ENCODE peak calls at places on chromosomes 7 and 10, in five cellular contexts. One of them, this sample, is unnamed.

GRCh38 chr10:86545097-86545496 is 23.5 kb upstream of the WAPL start:
- DNase-seq in K562: no peak
- DNase-seq in SJSA1: peak; percentile 85
- DNase-seq in stomach: no peak
- DNase-seq in caudate nucleus: no peak
- DNase-seq in this sample: no peak

GRCh38 chr10:95260397-95260881 is 30.4 kb downstream of the PDLIM1 start:
- DNase-seq in K562: peak; percentile 42
- DNase-seq in SJSA1: peak; percentile 92
- DNase-seq in stomach: no peak
- DNase-seq in caudate nucleus: no peak
- DNase-seq in this sample: no peak

GRCh38 chr10:123061865-123062264 is 53.1 kb downstream of the ACADSB start:
- DNase-seq in K562: no peak
- DNase-seq in SJSA1: no peak
- DNase-seq in stomach: no peak
- DNase-seq in caudate nucleus: no peak
- DNase-seq in this sample: no peak

GRCh38 chr7:154902600-154903082 is 100.3 kb downstream of the PAXIP1 start:
- DNase-seq in K562: no peak
- DNase-seq in SJSA1: no peak
- DNase-seq in stomach: no peak
- DNase-seq in caudate nucleus: no peak
- DNase-seq in this sample: peak; percentile 16

GRCh38 chr10:59668081-59668480 is 41.6 kb downstream of the SLC16A9 start:
- DNase-seq in K562: no peak
- DNase-seq in SJSA1: no peak
- DNase-seq in stomach: no peak
- DNase-seq in caudate nucleus: no peak
- DNase-seq in this sample: no peak

GRCh38 chr10:121404611-121405010 is 193.6 kb downstream of the FGFR2 start:
- DNase-seq in K562: no peak
- DNase-seq in SJSA1: no peak
- DNase-seq in stomach: no peak
- DNase-seq in caudate nucleus: no peak
- DNase-seq in this sample: no peak

GRCh38 chr7:129958643-129959479 is 6.1 kb upstream of the UBE2H start:
- DNase-seq in K562: peak; percentile 99
- DNase-seq in SJSA1: peak; percentile 78
- DNase-seq in stomach: peak; percentile 67
- DNase-seq in caudate nucleus: no peak
- DNase-seq in this sample: no peak

GRCh38 chr10:14481752-14482151 is 151.0 kb upstream of the FRMD4A start:
- DNase-seq in K562: no peak
- DNase-seq in SJSA1: peak; percentile 73
- DNase-seq in stomach: no peak
- DNase-seq in caudate nucleus: peak; percentile 55
- DNase-seq in this sample: no peak

GRCh38 chr7:97377713-97378112 is 260.2 kb downstream of the SDHAF3 start:
- DNase-seq in K562: no peak
- DNase-seq in SJSA1: no peak
- DNase-seq in stomach: no peak
- DNase-seq in caudate nucleus: no peak
- DNase-seq in this sample: no peak

GRCh38 chr7:2634265-2635145 is 2.7 kb downstream of the TTYH3 start:
- DNase-seq in K562: no peak
- DNase-seq in SJSA1: no peak
- DNase-seq in stomach: no peak
- DNase-seq in caudate nucleus: no peak
- DNase-seq in this sample: no peak

GRCh38 chr10:11610855-11611247 is 599 bp downstream of the USP6NL start:
- DNase-seq in K562: peak; percentile 54
- DNase-seq in SJSA1: no peak
- DNase-seq in stomach: no peak
- DNase-seq in caudate nucleus: no peak
- DNase-seq in this sample: peak; percentile 59

GRCh38 chr7:45710271-45711160 is 136.3 kb downstream of the ADCY1 start:
- DNase-seq in K562: no peak
- DNase-seq in SJSA1: peak; percentile 31
- DNase-seq in stomach: no peak
- DNase-seq in caudate nucleus: no peak
- DNase-seq in this sample: no peak

GRCh38 chr7:37480642-37481041 is 32.0 kb upstream of the ELMO1 start:
- DNase-seq in K562: no peak
- DNase-seq in SJSA1: no peak
- DNase-seq in stomach: no peak
- DNase-seq in caudate nucleus: no peak
- DNase-seq in this sample: no peak

GRCh38 chr7:99642099-99642498 is 25.4 kb downstream of the ZSCAN25 start:
- DNase-seq in K562: no peak
- DNase-seq in SJSA1: no peak
- DNase-seq in stomach: no peak
- DNase-seq in caudate nucleus: no peak
- DNase-seq in this sample: no peak

GRCh38 chr7:136685506-136685905 is 182.9 kb upstream of the CHRM2 start:
- DNase-seq in K562: no peak
- DNase-seq in SJSA1: no peak
- DNase-seq in stomach: no peak
- DNase-seq in caudate nucleus: no peak
- DNase-seq in this sample: no peak

GRCh38 chr7:521221-522070 is 1.8 kb upstream of the PDGFA start:
- DNase-seq in K562: peak; percentile 71
- DNase-seq in SJSA1: no peak
- DNase-seq in stomach: peak; percentile 79
- DNase-seq in caudate nucleus: no peak
- DNase-seq in this sample: no peak

GRCh38 chr10:125962200-125962599 is 65.8 kb downstream of the FANK1 start:
- DNase-seq in K562: no peak
- DNase-seq in SJSA1: no peak
- DNase-seq in stomach: no peak
- DNase-seq in caudate nucleus: no peak
- DNase-seq in this sample: no peak

GRCh38 chr7:1986366-1987083 is 246.2 kb downstream of the MAD1L1 start:
- DNase-seq in K562: no peak
- DNase-seq in SJSA1: no peak
- DNase-seq in stomach: no peak
- DNase-seq in caudate nucleus: no peak
- DNase-seq in this sample: no peak

GRCh38 chr10:131195552-131196159 is 115.9 kb downstream of the TCERG1L start:
- DNase-seq in K562: no peak
- DNase-seq in SJSA1: no peak
- DNase-seq in stomach: peak; percentile 22
- DNase-seq in caudate nucleus: no peak
- DNase-seq in this sample: no peak

GRCh38 chr7:137684776-137685175 is 162.0 kb downstream of the DGKI start:
- DNase-seq in K562: no peak
- DNase-seq in SJSA1: no peak
- DNase-seq in stomach: no peak
- DNase-seq in caudate nucleus: no peak
- DNase-seq in this sample: no peak

GRCh38 chr10:13485623-13486022 is 43.2 kb downstream of the BEND7 start:
- DNase-seq in K562: no peak
- DNase-seq in SJSA1: no peak
- DNase-seq in stomach: no peak
- DNase-seq in caudate nucleus: no peak
- DNase-seq in this sample: no peak

GRCh38 chr10:63314020-63314419 is 151.8 kb downstream of the JMJD1C start:
- DNase-seq in K562: no peak
- DNase-seq in SJSA1: no peak
- DNase-seq in stomach: no peak
- DNase-seq in caudate nucleus: no peak
- DNase-seq in this sample: no peak

GRCh38 chr7:46486264-46487206 is 565.5 kb upstream of the IGFBP3 start:
- DNase-seq in K562: no peak
- DNase-seq in SJSA1: peak; percentile 47
- DNase-seq in stomach: no peak
- DNase-seq in caudate nucleus: no peak
- DNase-seq in this sample: no peak

GRCh38 chr10:115441907-115442520 is 348.8 kb downstream of the ATRNL1 start:
- DNase-seq in K562: no peak
- DNase-seq in SJSA1: no peak
- DNase-seq in stomach: no peak
- DNase-seq in caudate nucleus: no peak
- DNase-seq in this sample: no peak

GRCh38 chr7:44153948-44154335 is 12.8 kb upstream of the MYL7 start:
- DNase-seq in K562: no peak
- DNase-seq in SJSA1: no peak
- DNase-seq in stomach: no peak
- DNase-seq in caudate nucleus: no peak
- DNase-seq in this sample: no peak

GRCh38 chr7:134548877-134549276 is at the start of gene AKR1B15:
- DNase-seq in K562: no peak
- DNase-seq in SJSA1: no peak
- DNase-seq in stomach: no peak
- DNase-seq in caudate nucleus: no peak
- DNase-seq in this sample: no peak

GRCh38 chr7:43536773-43537172 is 46.1 kb upstream of the STK17A start:
- DNase-seq in K562: no peak
- DNase-seq in SJSA1: no peak
- DNase-seq in stomach: no peak
- DNase-seq in caudate nucleus: no peak
- DNase-seq in this sample: no peak

GRCh38 chr7:4631664-4632171 is 50.4 kb upstream of the FOXK1 start:
- DNase-seq in K562: peak; percentile 84
- DNase-seq in SJSA1: peak; percentile 83
- DNase-seq in stomach: peak; percentile 73
- DNase-seq in caudate nucleus: peak; percentile 71
- DNase-seq in this sample: peak; percentile 31

GRCh38 chr10:73553316-73553715 is 37.8 kb downstream of the USP54 start:
- DNase-seq in K562: no peak
- DNase-seq in SJSA1: no peak
- DNase-seq in stomach: no peak
- DNase-seq in caudate nucleus: peak; percentile 80
- DNase-seq in this sample: peak; percentile 55

GRCh38 chr10:93837783-93838677 is 55.7 kb upstream of the SLC35G1 start:
- DNase-seq in K562: no peak
- DNase-seq in SJSA1: no peak
- DNase-seq in stomach: no peak
- DNase-seq in caudate nucleus: no peak
- DNase-seq in this sample: no peak

GRCh38 chr10:79938728-79939380 is 10.1 kb downstream of the SFTPD start:
- DNase-seq in K562: peak; percentile 17
- DNase-seq in SJSA1: peak; percentile 22
- DNase-seq in stomach: no peak
- DNase-seq in caudate nucleus: peak; percentile 6
- DNase-seq in this sample: no peak
- H3K27ac ChIP-seq in K562: no peak overlapping the region
- H3K27ac ChIP-seq in SJSA1: no peak overlapping the region
- H3K27ac ChIP-seq in stomach: no peak overlapping the region
- H3K27ac ChIP-seq in caudate nucleus: no peak overlapping the region
- H3K27ac ChIP-seq in this sample: no peak overlapping the region

GRCh38 chr10:8009031-8009430 is 45.5 kb upstream of the GATA3 start:
- DNase-seq in K562: no peak
- DNase-seq in SJSA1: no peak
- DNase-seq in stomach: no peak
- DNase-seq in caudate nucleus: no peak
- DNase-seq in this sample: no peak

GRCh38 chr10:8004469-8005000 is 50.0 kb upstream of the GATA3 start:
- DNase-seq in K562: no peak
- DNase-seq in SJSA1: no peak
- DNase-seq in stomach: no peak
- DNase-seq in caudate nucleus: no peak
- DNase-seq in this sample: no peak

DNA sequence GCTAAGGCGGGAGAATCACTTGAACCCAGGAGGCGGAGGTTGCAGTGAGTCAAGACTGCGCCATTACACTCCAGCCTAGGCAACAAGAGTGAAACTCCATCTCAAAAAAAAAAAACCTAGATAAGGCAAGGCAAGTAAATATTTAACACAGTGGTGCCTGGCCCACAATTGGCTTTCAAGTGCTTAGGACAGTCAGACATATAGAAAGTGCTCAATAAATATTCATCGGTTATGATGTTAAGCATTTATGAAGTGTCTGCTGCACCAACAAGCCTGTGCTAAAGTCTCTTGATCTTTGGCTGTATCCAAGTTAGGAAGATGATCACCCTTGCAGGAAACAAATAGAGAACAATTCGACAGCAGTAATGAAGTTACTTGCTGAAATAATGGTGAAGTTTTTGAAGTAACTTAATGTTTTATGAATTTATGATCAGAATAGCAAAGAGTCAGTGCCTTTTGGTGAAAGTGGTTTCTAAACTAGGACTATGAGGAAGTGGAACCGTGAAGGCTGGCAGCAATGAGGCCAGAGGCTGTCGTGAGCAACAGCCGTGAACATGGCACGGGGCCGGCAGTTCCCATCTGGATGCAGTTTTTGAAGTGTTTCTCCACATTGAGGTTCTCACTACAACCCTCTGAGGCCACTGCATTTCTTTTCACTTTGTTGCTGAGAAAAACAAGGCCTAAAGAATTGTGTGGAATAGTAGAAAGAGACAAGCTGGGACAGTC is 48.1 kb upstream of the GATA3 start:
- DNase-seq in K562: no peak
- DNase-seq in SJSA1: no peak
- DNase-seq in stomach: no peak
- DNase-seq in caudate nucleus: no peak
- DNase-seq in this sample: no peak
- H3K27ac ChIP-seq in K562: no peak overlapping the region
- H3K27ac ChIP-seq in SJSA1: no peak overlapping the region
- H3K27ac ChIP-seq in stomach: no peak overlapping the region
- H3K27ac ChIP-seq in caudate nucleus: no peak overlapping the region
- H3K27ac ChIP-seq in this sample: no peak overlapping the region

GRCh38 chr10:124705021-124705740 is 39.0 kb downstream of the FAM53B start:
- DNase-seq in K562: no peak
- DNase-seq in SJSA1: no peak
- DNase-seq in stomach: no peak
- DNase-seq in caudate nucleus: no peak
- DNase-seq in this sample: no peak
- H3K27ac ChIP-seq in K562: no peak overlapping the region
- H3K27ac ChIP-seq in SJSA1: no peak overlapping the region
- H3K27ac ChIP-seq in stomach: peak overlapping the region; percentile 83
- H3K27ac ChIP-seq in caudate nucleus: peak overlapping the region; percentile 99
- H3K27ac ChIP-seq in this sample: peak overlapping the region; percentile 99

GRCh38 chr10:71921319-71922027 is 42.7 kb upstream of the CHST3 start:
- DNase-seq in K562: peak; percentile 47
- DNase-seq in SJSA1: no peak
- DNase-seq in stomach: no peak
- DNase-seq in caudate nucleus: peak; percentile 67
- DNase-seq in this sample: peak; percentile 16
- H3K27ac ChIP-seq in K562: peak overlapping the region; percentile 41
- H3K27ac ChIP-seq in SJSA1: peak overlapping the region; percentile 30
- H3K27ac ChIP-seq in stomach: no peak overlapping the region
- H3K27ac ChIP-seq in caudate nucleus: no peak overlapping the region
- H3K27ac ChIP-seq in this sample: peak overlapping the region; percentile 45

GRCh38 chr7:79301419-79301818 is 152.0 kb downstream of the MAGI2 start:
- DNase-seq in K562: no peak
- DNase-seq in SJSA1: no peak
- DNase-seq in stomach: no peak
- DNase-seq in caudate nucleus: no peak
- DNase-seq in this sample: no peak
- H3K27ac ChIP-seq in K562: no peak overlapping the region
- H3K27ac ChIP-seq in SJSA1: no peak overlapping the region
- H3K27ac ChIP-seq in stomach: no peak overlapping the region
- H3K27ac ChIP-seq in caudate nucleus: no peak overlapping the region
- H3K27ac ChIP-seq in this sample: no peak overlapping the region

GRCh38 chr10:110847351-110847750 is 24.4 kb upstream of the PDCD4 start:
- DNase-seq in K562: no peak
- DNase-seq in SJSA1: no peak
- DNase-seq in stomach: no peak
- DNase-seq in caudate nucleus: no peak
- DNase-seq in this sample: no peak
- H3K27ac ChIP-seq in K562: no peak overlapping the region
- H3K27ac ChIP-seq in SJSA1: no peak overlapping the region
- H3K27ac ChIP-seq in stomach: peak overlapping the region; percentile 91
- H3K27ac ChIP-seq in caudate nucleus: no peak overlapping the region
- H3K27ac ChIP-seq in this sample: no peak overlapping the region

This sample was measured in substantia nigra.